ENCODE peak calls at places on chromosome 10, in four cellular contexts. B is colonic mucosa; W is activated CD8-positive, alpha-beta memory T cell treated with anti-CD3 and anti-CD28 coated beads, Interleukin-2, amount 10 ng/mL, durations not matched to agents 7 days and 5 days; I is neural progenitor cell. M is an unnamed sample.

GRCh38 chr10:79067241-79068202 is 1.2 kb upstream of the ZMIZ1 start:
- DNase-seq in B (peak), W (peak), I (peak), M (peak)

GRCh38 chr10:131223422-131223821 is 88.1 kb downstream of the TCERG1L start:
- DNase-seq in W (no peak), I (no peak), B (no peak), M (no peak)

GRCh38 chr10:49679480-49679893 is at the start of gene C10orf53:
- DNase-seq in W (peak), I (peak), B (peak), M (peak)

GRCh38 chr10:94219829-94220228 is 142.9 kb downstream of the NOC3L start:
- DNase-seq in W (no peak), B (no peak), I (no peak), M (no peak)

GRCh38 chr10:79206300-79207095 is 137.7 kb downstream of the ZMIZ1 start:
- DNase-seq in I (no peak), B (no peak), W (no peak), M (no peak)

GRCh38 chr10:119608316-119609155 is 11.8 kb upstream of the TIAL1 start:
- DNase-seq in W (no peak), B (peak), I (peak), M (peak)

GRCh38 chr10:7610651-7611389 is 55.9 kb downstream of the ITIH5 start:
- DNase-seq in W (no peak), B (peak), I (no peak), M (no peak)

GRCh38 chr10:3805227-3805790 is 20.3 kb upstream of the KLF6 start:
- DNase-seq in B (no peak), W (peak), I (no peak), M (no peak)

GRCh38 chr10:124026337-124026939 is 67.0 kb downstream of the CHST15 start:
- DNase-seq in I (peak), W (no peak), B (no peak), M (no peak)

GRCh38 chr10:31321396-31321941 is 2.5 kb downstream of the ZEB1 start:
- DNase-seq in I (peak), B (no peak), W (no peak), M (peak)

GRCh38 chr10:71757450-71757918 is 15.8 kb downstream of the VSIR start:
- DNase-seq in W (no peak), I (peak), B (no peak), M (no peak)